ENCODE peak calls at places on chromosomes 16 and 17, in six cellular contexts. L is K562, C is A549, A is endothelial cell of umbilical vein, I is HepG2, O is GM12878. J is an unnamed sample.

GRCh38 chr17:40303009-40303657 is 5.8 kb upstream of the RARA start:
- DNase-seq in L (peak), C (peak), A (peak), I (peak), O (no peak), J (peak)

GRCh38 chr17:80047176-80047575 is 10.7 kb downstream of the CCDC40 start:
- DNase-seq in L (no peak), C (no peak), A (no peak), I (no peak), O (no peak), J (no peak)

GRCh38 chr17:7058831-7059447 is 15.0 kb upstream of the SLC16A11 start:
- DNase-seq in L (no peak), C (no peak), A (peak), I (no peak), O (no peak), J (no peak)

GRCh38 chr16:8620535-8620934 is 963 bp upstream of the METTL22 start:
- DNase-seq in L (no peak), C (no peak), A (no peak), I (no peak), O (no peak), J (no peak)

GRCh38 chr17:48160177-48160967 is 52.8 kb downstream of the SNX11 start:
- DNase-seq in L (no peak), C (no peak), A (no peak), I (no peak), O (no peak), J (no peak)

GRCh38 chr17:28328325-28328724 is 6.9 kb downstream of the IFT20 start:
- DNase-seq in L (no peak), C (no peak), A (no peak), I (no peak), O (no peak), J (no peak)

GRCh38 chr16:87297918-87298631 is 19.1 kb downstream of the C16orf95 start:
- DNase-seq in L (peak), C (peak), A (peak), I (peak), O (no peak), J (peak)

GRCh38 chr17:61813211-61813610 is 50.1 kb downstream of the BRIP1 start:
- DNase-seq in L (no peak), C (no peak), A (no peak), I (no peak), O (no peak), J (no peak)

GRCh38 chr16:69754469-69755310 is at the start of gene NOB1:
- DNase-seq in L (peak), C (peak), A (peak), I (peak), O (peak), J (peak)

GRCh38 chr17:29563816-29564215 is 3.0 kb downstream of the ABHD15 start:
- DNase-seq in L (no peak), C (no peak), A (no peak), I (no peak), O (no peak), J (no peak)

GRCh38 chr17:15194859-15195277 is 70.3 kb downstream of the PMP22 start:
- DNase-seq in L (no peak), C (no peak), A (no peak), I (no peak), O (no peak), J (no peak)

GRCh38 chr17:17157041-17157440 is 49.1 kb downstream of the PLD6 start:
- DNase-seq in L (no peak), C (no peak), A (no peak), I (no peak), O (no peak), J (no peak)

GRCh38 chr17:3950584-3950983 is 13.7 kb downstream of the ATP2A3 start:
- DNase-seq in L (no peak), C (no peak), A (no peak), I (no peak), O (no peak), J (no peak)

GRCh38 chr16:85253127-85253941 is 141.1 kb upstream of the CIBAR2 start:
- DNase-seq in L (peak), C (peak), A (peak), I (peak), O (no peak), J (peak)

GRCh38 chr16:65956100-65956499 is 410.4 kb upstream of the CDH5 start:
- DNase-seq in L (no peak), C (no peak), A (no peak), I (no peak), O (no peak), J (no peak)

GRCh38 chr17:16439867-16440351 is 24.5 kb downstream of the TRPV2 start:
- DNase-seq in L (no peak), C (no peak), A (peak), I (no peak), O (no peak), J (peak)

GRCh38 chr17:14037453-14037852 is 31.9 kb upstream of the COX10 start:
- DNase-seq in L (no peak), C (no peak), A (no peak), I (no peak), O (no peak), J (no peak)

GRCh38 chr16:50841081-50841886 is 99.4 kb downstream of the CYLD start:
- DNase-seq in L (peak), C (no peak), A (no peak), I (no peak), O (no peak), J (peak)

GRCh38 chr17:45414997-45415881 is 17.4 kb downstream of the ARHGAP27 start:
- DNase-seq in L (no peak), C (no peak), A (no peak), I (no peak), O (no peak), J (no peak)

GRCh38 chr17:3747805-3748204 is 24.1 kb downstream of the HASPIN start:
- DNase-seq in L (no peak), C (no peak), A (no peak), I (peak), O (no peak), J (peak)

GRCh38 chr17:82449136-82449882 is 1.2 kb downstream of the CYBC1 start:
- DNase-seq in L (no peak), C (no peak), A (no peak), I (no peak), O (peak), J (peak)

GRCh38 chr16:16004314-16004749 is 54.9 kb downstream of the ABCC1 start:
- DNase-seq in L (no peak), C (no peak), A (peak), I (no peak), O (no peak), J (no peak)

GRCh38 chr16:83901101-83901500 is 2.2 kb downstream of the MLYCD start:
- DNase-seq in L (no peak), C (no peak), A (no peak), I (no peak), O (no peak), J (no peak)

GRCh38 chr17:41151525-41151924 is 1.9 kb upstream of the KRTAP4-5 start:
- DNase-seq in L (no peak), C (no peak), A (no peak), I (no peak), O (no peak), J (no peak)

GRCh38 chr16:66020061-66020460 is 346.4 kb upstream of the CDH5 start:
- DNase-seq in L (no peak), C (no peak), A (no peak), I (no peak), O (no peak), J (no peak)

GRCh38 chr16:70520612-70521297 is 2.6 kb downstream of the COG4 start:
- DNase-seq in L (no peak), C (no peak), A (no peak), I (no peak), O (no peak), J (peak)

GRCh38 chr16:89178453-89179147 is 7.1 kb downstream of the CDH15 start:
- DNase-seq in L (no peak), C (no peak), A (no peak), I (no peak), O (no peak), J (no peak)

GRCh38 chr17:75933836-75934235 is 7.0 kb downstream of the FBF1 start:
- DNase-seq in L (no peak), C (no peak), A (no peak), I (no peak), O (no peak), J (no peak)

GRCh38 chr17:38605852-38606645 is at the start of gene SRCIN1:
- DNase-seq in L (peak), C (peak), A (no peak), I (peak), O (no peak), J (peak)

GRCh38 chr17:9821921-9822320 is at the start of gene GSG1L2:
- DNase-seq in L (no peak), C (no peak), A (no peak), I (no peak), O (no peak), J (no peak)

GRCh38 chr16:46763147-46763546 is 15.0 kb upstream of the MYLK3 start:
- DNase-seq in L (no peak), C (no peak), A (no peak), I (no peak), O (no peak), J (no peak)

GRCh38 chr17:5772720-5773119 is 188.4 kb upstream of the NLRP1 start:
- DNase-seq in L (no peak), C (no peak), A (no peak), I (no peak), O (no peak), J (no peak)

DNA sequence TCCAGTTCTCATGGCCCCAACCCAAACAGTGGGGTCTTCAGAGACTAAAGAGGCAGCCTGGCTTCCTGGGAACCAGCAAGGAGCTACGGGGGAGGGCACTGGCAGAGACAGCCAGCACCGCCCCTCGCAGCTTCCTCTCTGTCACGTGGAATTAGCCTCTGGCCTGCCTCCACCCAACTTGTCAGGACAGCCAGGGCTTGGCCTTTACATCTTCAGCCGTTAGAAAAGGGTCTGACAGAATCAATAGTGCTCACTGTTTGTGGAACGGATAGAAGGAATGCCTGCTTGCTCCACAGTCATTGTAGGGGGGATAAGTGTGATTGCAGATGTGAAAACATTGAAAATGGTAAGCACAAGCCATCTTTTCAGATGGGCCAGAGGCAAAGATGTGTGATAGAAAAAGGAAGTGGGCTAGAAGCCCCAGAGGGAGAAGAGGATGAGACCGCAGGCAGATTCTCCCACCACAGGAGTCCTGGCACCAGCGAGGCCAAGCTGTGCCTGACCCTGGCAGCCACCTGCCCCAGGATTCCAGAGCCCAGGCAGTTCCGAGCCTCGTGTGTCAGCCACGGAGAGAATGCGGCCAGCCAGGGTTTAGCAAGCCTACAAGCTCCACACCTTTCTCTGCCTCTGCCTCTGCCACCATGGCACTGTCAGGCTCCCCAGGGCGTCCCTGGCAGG is 18.6 kb downstream of the GRIN2C start:
- DNase-seq in L (peak), C (no peak), A (no peak), I (peak), O (no peak), J (peak)
- TF ChIP-seq MYC in L (no peak), C (no peak), A (no peak), I (no peak), O (no peak), J (peak)

GRCh38 chr17:78313735-78314648 is 45.9 kb downstream of the SOCS3 start:
- DNase-seq in L (peak), C (peak), A (peak), I (peak), O (peak), J (peak)
- H3K4me3 ChIP-seq in L (peak), C (peak), A (peak), I (peak), O (peak), J (no peak)

GRCh38 chr16:31476305-31477219 is 4.6 kb downstream of the TGFB1I1 start:
- DNase-seq in L (peak), C (no peak), A (no peak), I (peak), O (no peak), J (peak)
- TF ChIP-seq POLR2A in L (no peak), C (no peak), A (no peak), I (peak), O (peak), J (peak)

DNA sequence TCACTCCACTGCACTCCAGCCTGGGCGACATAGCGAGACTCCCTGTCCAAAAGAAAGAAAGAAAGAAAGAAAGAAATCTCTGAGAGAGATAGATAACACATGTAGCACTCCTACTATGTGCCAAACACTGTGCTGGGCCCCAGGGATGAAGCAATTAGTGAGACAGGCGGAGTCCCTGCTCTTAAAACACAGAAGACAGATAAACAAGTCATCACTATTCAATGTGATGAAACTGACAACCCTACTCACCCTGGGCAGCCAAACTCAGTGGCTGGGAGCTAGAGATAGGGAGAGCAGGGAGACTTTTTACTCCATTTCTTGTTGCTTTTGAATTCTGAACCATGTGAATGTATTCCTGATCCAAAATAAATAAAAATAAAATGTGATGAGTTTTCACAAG is 35.2 kb upstream of the GOSR2 start:
- DNase-seq in L (peak), C (no peak), A (no peak), I (no peak), O (no peak), J (no peak)
- TF ChIP-seq MYC in L (no peak), C (no peak), A (no peak), I (no peak), O (no peak), J (no peak)

GRCh38 chr16:62036101-62036806 is at the start of gene CDH8:
- DNase-seq in L (no peak), C (no peak), A (no peak), I (no peak), O (no peak), J (no peak)
- H3K4me3 ChIP-seq in L (no peak), C (peak), A (no peak), I (no peak), O (no peak), J (no peak)